ENCODE peak calls at places on chromosomes 4 and X, in ten cellular contexts. Z is stimulated activated CD8-positive, alpha-beta memory T cell treated with anti-CD3 and anti-CD28 coated beads, Interleukin-15, amount 100 ng/mL, for 4 hours; Q is activated CD4-positive, alpha-beta T cell treated with anti-CD3 and anti-CD28 coated beads for 48 hours; M is stimulated activated CD4-positive, alpha-beta T cell treated with anti-CD3 and anti-CD28 coated beads, Interleukin-1b, Interleukin-23, amount 100 ng/mL, for 1 hour; K is psoas muscle; O is fibroblast of lung; D is activated naive CD4-positive, alpha-beta T cell treated with anti-CD3 and anti-CD28 coated beads, Interleukin-2, amount 50 U/mL, for 16 hours; S is astrocyte of the spinal cord; N is sciatic nerve; H is HT-29. E is an unnamed sample.

GRCh38 chrX:130592204-130592603 is 190.4 kb downstream of the RBMX2 start:
- DNase-seq in M (no peak), N (no peak), H (no peak), Z (no peak), S (no peak), Q (no peak), D (no peak), K (no peak), O (no peak), E (no peak)

GRCh38 chr4:87032884-87033533 is 98.2 kb downstream of the AFF1 start:
- DNase-seq in O (peak), Z (no peak), M (no peak), N (no peak), D (no peak), H (peak), K (no peak), Q (no peak), S (peak), E (no peak)

GRCh38 chr4:156255205-156255604 is 301.5 kb upstream of the CTSO start:
- DNase-seq in Z (no peak), O (no peak), D (no peak), H (no peak), N (no peak), K (no peak), S (peak), M (no peak), Q (no peak), E (no peak)

GRCh38 chrX:129577473-129577872 is 37.4 kb downstream of the OCRL start:
- DNase-seq in H (no peak), D (no peak), M (no peak), N (no peak), O (peak), K (no peak), S (peak), Z (no peak), Q (no peak), E (no peak)

GRCh38 chr4:7172508-7172907 is 19.8 kb upstream of the SORCS2 start:
- DNase-seq in N (peak), H (no peak), O (no peak), M (no peak), K (no peak), Z (no peak), Q (no peak), D (no peak), S (no peak), E (no peak)

GRCh38 chr4:48341776-48342558 is 638 bp downstream of the SLAIN2 start:
- DNase-seq in K (peak), S (peak), H (peak), Z (peak), Q (peak), N (peak), M (no peak), O (peak), D (peak), E (peak)

GRCh38 chrX:130083656-130084382 is 26.5 kb downstream of the ELF4 start:
- DNase-seq in S (no peak), M (no peak), Z (no peak), H (no peak), O (no peak), K (no peak), N (no peak), Q (no peak), D (no peak), E (no peak)

GRCh38 chrX:119655125-119655524 is 37.8 kb downstream of the SEPTIN6 start:
- DNase-seq in O (peak), M (peak), H (no peak), D (peak), Q (peak), K (peak), S (peak), Z (peak), N (no peak), E (no peak)

GRCh38 chr4:10033191-10033881 is 12.0 kb upstream of the SLC2A9 start:
- DNase-seq in S (peak), N (peak), D (no peak), O (peak), Q (no peak), Z (no peak), M (no peak), H (no peak), K (peak), E (no peak)

GRCh38 chr4:175705407-175705806 is 106.7 kb downstream of the GPM6A start:
- DNase-seq in O (no peak), S (peak), M (no peak), D (no peak), Q (no peak), Z (no peak), N (no peak), H (no peak), K (no peak), E (no peak)

GRCh38 chr4:22003878-22004277 is 55.3 kb upstream of the KCNIP4 start:
- DNase-seq in M (no peak), N (no peak), S (no peak), Q (no peak), K (no peak), O (no peak), Z (no peak), D (no peak), H (no peak), E (no peak)

GRCh38 chr4:168978001-168978700 is 31.9 kb downstream of the CBR4 start:
- DNase-seq in K (no peak), S (peak), Q (no peak), O (no peak), N (no peak), H (no peak), Z (no peak), D (no peak), M (no peak), E (no peak)

GRCh38 chrX:16002185-16002584 is 121.2 kb upstream of the GRPR start:
- DNase-seq in O (no peak), Z (no peak), K (no peak), H (no peak), Q (no peak), M (no peak), N (no peak), S (peak), D (no peak), E (no peak)

GRCh38 chr4:187321741-187322140 is 598.1 kb upstream of the FAT1 start:
- DNase-seq in H (no peak), O (no peak), K (no peak), S (peak), D (no peak), M (no peak), Z (no peak), N (no peak), Q (no peak), E (no peak)

GRCh38 chr4:144288011-144288903 is 147.7 kb upstream of the GYPA start:
- DNase-seq in D (no peak), S (peak), M (no peak), O (no peak), Q (no peak), Z (no peak), H (no peak), N (no peak), K (no peak), E (no peak)

GRCh38 chr4:110622841-110623709 is at the start of gene PITX2:
- DNase-seq in S (peak), M (no peak), O (peak), Q (peak), K (peak), N (peak), Z (no peak), H (peak), D (peak), E (no peak)

GRCh38 chrX:130801901-130802300 is 101.1 kb downstream of the ENOX2 start:
- DNase-seq in M (no peak), D (no peak), H (no peak), S (no peak), Z (no peak), N (no peak), O (peak), K (no peak), Q (no peak), E (no peak)

GRCh38 chr4:167509551-167509950 is 275.3 kb upstream of the SPOCK3 start:
- DNase-seq in K (no peak), S (no peak), M (no peak), H (no peak), O (no peak), Q (no peak), N (no peak), Z (no peak), D (no peak), E (no peak)

E was measured in cortex of kidney.